ENCODE peak calls at places on chromosomes 13 and 19, in eight cellular contexts. A is CD4-positive, alpha-beta T cell; W is foreskin fibroblast; F is kidney epithelial cell; G is left lung; B is KG1; T is NB4; L is hippocampal formation. H is an unnamed sample.

GRCh38 chr19:55220525-55220924 is 8.0 kb downstream of the TMEM86B start:
- DNase-seq in A (no peak), W (peak; percentile 24), F (no peak), G (no peak), B (no peak), T (no peak), L (no peak), H (no peak)

GRCh38 chr13:75647126-75647784 is 11.1 kb downstream of the LMO7 start:
- DNase-seq in A (no peak), W (no peak), F (no peak), G (no peak), B (no peak), T (no peak), L (no peak), H (peak; percentile 36)

GRCh38 chr13:41563501-41564001 is 106.2 kb downstream of the RGCC start:
- DNase-seq in A (no peak), W (peak; percentile 75), F (no peak), G (no peak), B (no peak), T (no peak), L (peak; percentile 54), H (peak; percentile 93)

GRCh38 chr19:11963566-11964355 is 1.1 kb upstream of the ZNF763 start:
- DNase-seq in A (peak; percentile 60), W (peak; percentile 84), F (no peak), G (peak; percentile 78), B (peak; percentile 12), T (peak; percentile 84), L (peak; percentile 74), H (peak; percentile 52)

GRCh38 chr19:10505583-10506229 is 2.5 kb upstream of the KEAP1 start:
- DNase-seq in A (peak; percentile 79), W (peak; percentile 80), F (no peak), G (peak; percentile 79), B (peak; percentile 51), T (peak; percentile 94), L (peak; percentile 62), H (peak; percentile 45)

GRCh38 chr19:1222394-1222793 is 15.4 kb downstream of the CBARP start:
- DNase-seq in A (no peak), W (no peak), F (no peak), G (no peak), B (no peak), T (no peak), L (no peak), H (no peak)

GRCh38 chr13:108859202-108860012 is 230.0 kb downstream of the MYO16 start:
- DNase-seq in A (no peak), W (peak; percentile 85), F (peak; percentile 49), G (no peak), B (no peak), T (no peak), L (no peak), H (peak; percentile 75)

GRCh38 chr13:60258349-60258748 is 94.6 kb upstream of the DIAPH3 start:
- DNase-seq in A (no peak), W (no peak), F (no peak), G (no peak), B (no peak), T (no peak), L (no peak), H (no peak)

GRCh38 chr13:112251930-112252585 is 124.1 kb upstream of the SPACA7 start:
- DNase-seq in A (no peak), W (no peak), F (no peak), G (no peak), B (no peak), T (no peak), L (no peak), H (no peak)

GRCh38 chr13:27258637-27259377 is 7.4 kb downstream of the RPL21 start:
- DNase-seq in A (no peak), W (no peak), F (no peak), G (no peak), B (no peak), T (no peak), L (no peak), H (no peak)

GRCh38 chr19:31448221-31448657 is 99.0 kb upstream of the TSHZ3 start:
- DNase-seq in A (no peak), W (peak; percentile 95), F (peak; percentile 0), G (peak; percentile 39), B (no peak), T (no peak), L (no peak), H (no peak)

GRCh38 chr13:39451301-39451700 is 151.7 kb downstream of the LHFPL6 start:
- DNase-seq in A (no peak), W (peak; percentile 9), F (no peak), G (no peak), B (no peak), T (peak; percentile 85), L (no peak), H (no peak)

GRCh38 chr19:43643326-43643725 is 3.7 kb upstream of the CADM4 start:
- DNase-seq in A (no peak), W (peak; percentile 32), F (no peak), G (no peak), B (no peak), T (no peak), L (no peak), H (no peak)

GRCh38 chr13:86725105-86725504 is 925.9 kb upstream of the SLITRK6 start:
- DNase-seq in A (no peak), W (no peak), F (no peak), G (no peak), B (no peak), T (peak; percentile 8), L (no peak), H (no peak)

GRCh38 chr13:28531195-28531955 is 36.4 kb upstream of the FLT1 start:
- DNase-seq in A (no peak), W (peak; percentile 71), F (no peak), G (no peak), B (no peak), T (peak; percentile 60), L (no peak), H (peak; percentile 28)

GRCh38 chr19:16316506-16316882 is 8.1 kb upstream of the KLF2 start:
- DNase-seq in A (no peak), W (no peak), F (no peak), G (no peak), B (no peak), T (peak; percentile 68), L (no peak), H (no peak)

GRCh38 chr13:76632388-76633044 is 253.7 kb downstream of the KCTD12 start:
- DNase-seq in A (no peak), W (no peak), F (no peak), G (no peak), B (no peak), T (peak; percentile 7), L (no peak), H (no peak)

GRCh38 chr13:110516500-110516899 is 45.0 kb downstream of the RAB20 start:
- DNase-seq in A (no peak), W (no peak), F (no peak), G (no peak), B (no peak), T (no peak), L (no peak), H (no peak)

GRCh38 chr13:50842711-50843255 is 709 bp downstream of the DLEU7 start:
- DNase-seq in A (no peak), W (no peak), F (no peak), G (no peak), B (no peak), T (no peak), L (no peak), H (no peak)

GRCh38 chr13:61880576-61881283 is 465.1 kb upstream of the PCDH20 start:
- DNase-seq in A (no peak), W (no peak), F (no peak), G (no peak), B (no peak), T (peak; percentile 71), L (no peak), H (no peak)

GRCh38 chr19:7013678-7014077 is 7.6 kb downstream of the MBD3L2B start:
- DNase-seq in A (no peak), W (no peak), F (no peak), G (no peak), B (no peak), T (peak; percentile 61), L (no peak), H (no peak)

GRCh38 chr19:44774614-44775013 is 3.1 kb upstream of the CBLC start:
- DNase-seq in A (no peak), W (peak; percentile 28), F (no peak), G (no peak), B (no peak), T (no peak), L (no peak), H (no peak)

GRCh38 chr13:48443442-48444208 is 30.7 kb upstream of the LPAR6 start:
- DNase-seq in A (no peak), W (no peak), F (no peak), G (no peak), B (no peak), T (no peak), L (no peak), H (no peak)

GRCh38 chr19:52626915-52627314 is 11.2 kb downstream of the ZNF83 start:
- DNase-seq in A (no peak), W (no peak), F (no peak), G (no peak), B (no peak), T (no peak), L (no peak), H (no peak)

GRCh38 chr19:54462713-54463530 is 656 bp downstream of the LENG9 start:
- DNase-seq in A (peak; percentile 57), W (peak; percentile 84), F (no peak), G (peak; percentile 80), B (no peak), T (peak; percentile 80), L (peak; percentile 46), H (peak; percentile 59)

GRCh38 chr19:20351244-20351643 is 184.2 kb downstream of the ZNF486 start:
- DNase-seq in A (no peak), W (no peak), F (no peak), G (no peak), B (no peak), T (no peak), L (no peak), H (no peak)

GRCh38 chr19:46133101-46133627 is 8.7 kb upstream of the IGFL3 start:
- DNase-seq in A (no peak), W (peak; percentile 91), F (peak; percentile 97), G (no peak), B (no peak), T (peak; percentile 26), L (peak; percentile 22), H (peak; percentile 54)

GRCh38 chr13:95023405-95023804 is 277.8 kb downstream of the ABCC4 start:
- DNase-seq in A (no peak), W (peak; percentile 20), F (peak; percentile 9), G (no peak), B (no peak), T (no peak), L (no peak), H (no peak)

GRCh38 chr19:31943305-31943704 is 402.1 kb upstream of the ZNF507 start:
- DNase-seq in A (no peak), W (no peak), F (no peak), G (no peak), B (no peak), T (no peak), L (no peak), H (no peak)

GRCh38 chr19:30326076-30326710 is 46.0 kb upstream of the ZNF536 start:
- DNase-seq in A (no peak), W (no peak), F (no peak), G (no peak), B (no peak), T (no peak), L (peak; percentile 16), H (no peak)

GRCh38 chr13:50340566-50341287 is 325.5 kb downstream of the KCNRG start:
- DNase-seq in A (no peak), W (peak; percentile 49), F (no peak), G (no peak), B (no peak), T (no peak), L (no peak), H (no peak)

GRCh38 chr19:10773969-10774368 is 56.1 kb downstream of the DNM2 start:
- DNase-seq in A (no peak), W (no peak), F (no peak), G (no peak), B (no peak), T (no peak), L (no peak), H (no peak)